ENCODE peak calls at places on chromosomes 12 and 14, in nine cellular contexts. U is left cardiac atrium; B is T-cell; Q is NCI-H1092; J is activated naive CD8-positive, alpha-beta T cell treated with anti-CD3 and anti-CD28 coated beads, Interleukin-2, amount 50 U/mL, for 24 hours; D is left colon; H is nephron progenitor cell; O is GM20000; V is C1 segment of cervical spinal cord. N is an unnamed sample.

GRCh38 chr12:120981407-120981921 is 3.1 kb downstream of the HNF1A start:
- DNase-seq in U (no peak), V (no peak), H (no peak), Q (no peak), O (no peak), J (no peak), B (no peak), D (peak), N (no peak)

GRCh38 chr14:35687335-35687939 is 121.7 kb downstream of the RALGAPA1 start:
- DNase-seq in J (peak), B (no peak), O (peak), Q (peak), U (no peak), V (peak), D (peak), H (peak), N (no peak)

GRCh38 chr14:95432152-95433093 is 84.0 kb downstream of the SYNE3 start:
- DNase-seq in J (no peak), O (no peak), B (no peak), V (peak), D (peak), Q (peak), H (peak), U (peak), N (peak)

GRCh38 chr12:63353559-63353958 is 202.6 kb upstream of the AVPR1A start:
- DNase-seq in V (no peak), Q (no peak), H (no peak), U (no peak), D (no peak), B (no peak), J (no peak), O (no peak), N (no peak)

GRCh38 chr12:45660330-45660729 is 69.2 kb upstream of the ARID2 start:
- DNase-seq in J (no peak), U (no peak), O (no peak), B (no peak), Q (no peak), D (no peak), V (no peak), H (no peak), N (no peak)

GRCh38 chr12:56315256-56315625 is 547 bp downstream of the CNPY2 start:
- DNase-seq in O (no peak), J (no peak), U (no peak), B (no peak), V (no peak), D (no peak), Q (no peak), H (peak), N (no peak)

GRCh38 chr14:24630872-24631477 is 3.0 kb downstream of the GZMB start:
- DNase-seq in B (no peak), Q (peak), J (peak), O (no peak), H (no peak), V (no peak), D (no peak), U (no peak), N (no peak)

GRCh38 chr12:2944401-2945047 is 14.7 kb upstream of the TEAD4 start:
- DNase-seq in Q (peak), O (peak), D (peak), B (peak), U (peak), J (peak), H (peak), V (peak), N (peak)

GRCh38 chr14:29144598-29144997 is 378.0 kb downstream of the FOXG1 start:
- DNase-seq in U (no peak), B (no peak), D (no peak), V (no peak), Q (no peak), O (no peak), J (no peak), H (no peak), N (no peak)

GRCh38 chr12:55942577-55943136 is 11.7 kb downstream of the DGKA start:
- DNase-seq in O (no peak), J (no peak), H (no peak), V (no peak), B (no peak), Q (no peak), U (no peak), D (no peak), N (no peak)

GRCh38 chr14:64444984-64445845 is 20.1 kb upstream of the AKAP5 start:
- DNase-seq in B (no peak), H (peak), V (peak), Q (no peak), D (peak), J (peak), O (peak), U (no peak), N (no peak)

GRCh38 chr14:103819503-103820307 is 27.7 kb downstream of the PPP1R13B start:
- DNase-seq in U (peak), O (peak), H (peak), B (no peak), V (peak), J (no peak), Q (peak), D (peak), N (peak)

GRCh38 chr14:58746261-58746660 is 108.5 kb downstream of the DACT1 start:
- DNase-seq in D (no peak), H (no peak), V (no peak), J (no peak), U (no peak), Q (no peak), B (no peak), O (no peak), N (no peak)

GRCh38 chr12:52575256-52575655 is 1.6 kb upstream of the KRT74 start:
- DNase-seq in O (no peak), D (no peak), J (no peak), V (no peak), H (no peak), Q (no peak), B (no peak), U (no peak), N (peak)

GRCh38 chr14:55316528-55316927 is 45.3 kb downstream of the FBXO34 start:
- DNase-seq in Q (no peak), U (no peak), B (no peak), V (no peak), J (no peak), D (peak), H (no peak), O (no peak), N (no peak)

GRCh38 chr12:14443531-14443930 is 78.0 kb downstream of the ATF7IP start:
- DNase-seq in O (no peak), B (no peak), U (no peak), V (no peak), D (no peak), H (no peak), J (no peak), Q (no peak), N (no peak)

GRCh38 chr14:77305696-77306095 is 15.0 kb downstream of the POMT2 start:
- DNase-seq in D (no peak), O (no peak), U (no peak), Q (no peak), H (no peak), J (no peak), V (no peak), B (no peak), N (no peak)

GRCh38 chr12:43861015-43861846 is 25.4 kb downstream of the TMEM117 start:
- DNase-seq in U (no peak), V (no peak), J (no peak), B (no peak), Q (no peak), H (no peak), O (no peak), D (no peak), N (no peak)

GRCh38 chr14:64184103-64184729 is 110.0 kb downstream of the ESR2 start:
- DNase-seq in D (no peak), V (peak), Q (no peak), B (no peak), U (no peak), J (no peak), O (no peak), H (no peak), N (no peak)

GRCh38 chr12:130240831-130241590 is 78.7 kb downstream of the FZD10 start:
- DNase-seq in D (no peak), B (no peak), H (no peak), U (no peak), O (no peak), Q (peak), J (no peak), V (no peak), N (no peak)

GRCh38 chr12:89622115-89622514 is 86.5 kb downstream of the ATP2B1 start:
- DNase-seq in Q (no peak), J (no peak), O (no peak), V (no peak), D (no peak), B (no peak), U (no peak), H (no peak), N (no peak)

GRCh38 chr14:60681271-60681670 is 32.0 kb upstream of the SIX1 start:
- DNase-seq in Q (no peak), D (no peak), H (no peak), V (no peak), J (no peak), U (no peak), O (no peak), B (no peak), N (no peak)

GRCh38 chr14:37623552-37623951 is 28.1 kb downstream of the TTC6 start:
- DNase-seq in Q (no peak), V (no peak), U (no peak), D (no peak), J (no peak), H (no peak), O (no peak), B (no peak), N (no peak)

GRCh38 chr12:130372936-130373335 is 35.2 kb downstream of the PIWIL1 start:
- DNase-seq in B (no peak), H (no peak), V (no peak), D (no peak), J (no peak), Q (no peak), O (no peak), U (no peak), N (no peak)

GRCh38 chr14:77000340-77001235 is 27.9 kb downstream of the IRF2BPL start:
- DNase-seq in V (peak), O (peak), B (no peak), J (no peak), Q (no peak), U (peak), D (no peak), H (peak), N (peak)

GRCh38 chr12:75759196-75759595 is 247.8 kb upstream of the KRR1 start:
- DNase-seq in Q (no peak), H (no peak), J (no peak), D (no peak), V (no peak), B (no peak), O (no peak), U (no peak), N (no peak)

GRCh38 chr14:93889739-93890138 is 37.4 kb upstream of the FAM181A start:
- DNase-seq in U (no peak), D (no peak), B (no peak), H (no peak), Q (no peak), O (no peak), V (no peak), J (no peak), N (no peak)

GRCh38 chr12:94643585-94643984 is 6.8 kb downstream of the TMCC3 start:
- DNase-seq in J (no peak), U (no peak), Q (no peak), O (no peak), V (no peak), D (no peak), B (no peak), H (no peak), N (no peak)

GRCh38 chr12:46342562-46343033 is 30.0 kb downstream of the SLC38A2 start:
- DNase-seq in U (no peak), J (peak), B (peak), H (peak), D (peak), Q (peak), V (no peak), O (no peak), N (no peak)

GRCh38 chr12:91327136-91327535 is 144.5 kb upstream of the DCN start:
- DNase-seq in D (no peak), Q (no peak), B (no peak), O (no peak), V (no peak), J (no peak), U (no peak), H (no peak), N (no peak)

GRCh38 chr12:65590318-65590717 is 234.0 kb upstream of the HMGA2 start:
- DNase-seq in Q (no peak), V (no peak), O (no peak), B (no peak), U (no peak), D (no peak), H (no peak), J (no peak), N (no peak)

GRCh38 chr14:105153739-105154475 is 14.7 kb downstream of the JAG2 start:
- DNase-seq in V (no peak), U (no peak), H (no peak), B (no peak), O (no peak), J (no peak), D (no peak), Q (no peak), N (no peak)

GRCh38 chr12:124518051-124518932 is 49.1 kb downstream of the NCOR2 start:
- DNase-seq in V (peak), Q (peak), O (no peak), U (peak), B (no peak), H (peak), D (peak), J (no peak), N (peak)

GRCh38 chr12:49557917-49558215 is 10.1 kb downstream of the MCRS1 start:
- DNase-seq in D (no peak), O (no peak), H (no peak), Q (no peak), J (no peak), B (no peak), U (no peak), V (no peak), N (no peak)

N was measured in sigmoid colon.